ENCODE peak calls at places on chromosome 20, in eight cellular contexts. One of them, this sample, is unnamed.

GRCh38 chr20:56518126-56518525 is 6.4 kb upstream of the FAM209A start:
- DNase-seq in bronchial epithelial cell: no peak
- DNase-seq in SK-MEL-5: no peak
- DNase-seq in AG10803: no peak
- DNase-seq in stomach: no peak
- DNase-seq in memory B cell: no peak
- DNase-seq in left lung: no peak
- DNase-seq in neuronal stem cell: no peak
- DNase-seq in this sample: no peak

GRCh38 chr20:60206259-60206658 is 248.0 kb downstream of the CDH26 start:
- DNase-seq in bronchial epithelial cell: peak; percentile 47
- DNase-seq in stomach: no peak
- DNase-seq in AG10803: peak; percentile 52
- DNase-seq in neuronal stem cell: no peak
- DNase-seq in SK-MEL-5: peak; percentile 80
- DNase-seq in memory B cell: no peak
- DNase-seq in left lung: no peak
- DNase-seq in this sample: peak; percentile 47

GRCh38 chr20:40333591-40333990 is 355.4 kb downstream of the MAFB start:
- DNase-seq in left lung: no peak
- DNase-seq in SK-MEL-5: no peak
- DNase-seq in neuronal stem cell: no peak
- DNase-seq in memory B cell: no peak
- DNase-seq in bronchial epithelial cell: no peak
- DNase-seq in AG10803: no peak
- DNase-seq in stomach: no peak
- DNase-seq in this sample: no peak

GRCh38 chr20:14142171-14142570 is 146.9 kb downstream of the MACROD2 start:
- DNase-seq in memory B cell: no peak
- DNase-seq in left lung: no peak
- DNase-seq in SK-MEL-5: peak; percentile 80
- DNase-seq in AG10803: peak; percentile 45
- DNase-seq in bronchial epithelial cell: peak; percentile 61
- DNase-seq in neuronal stem cell: peak; percentile 72
- DNase-seq in stomach: peak; percentile 47
- DNase-seq in this sample: peak; percentile 47

GRCh38 chr20:50852085-50852484 is 57.2 kb downstream of the BCAS4 start:
- DNase-seq in bronchial epithelial cell: no peak
- DNase-seq in SK-MEL-5: no peak
- DNase-seq in AG10803: no peak
- DNase-seq in stomach: no peak
- DNase-seq in left lung: no peak
- DNase-seq in memory B cell: no peak
- DNase-seq in neuronal stem cell: no peak
- DNase-seq in this sample: no peak

GRCh38 chr20:5510446-5510845 is 193.7 kb upstream of the PROKR2 start:
- DNase-seq in SK-MEL-5: no peak
- DNase-seq in stomach: no peak
- DNase-seq in neuronal stem cell: peak; percentile 26
- DNase-seq in memory B cell: no peak
- DNase-seq in left lung: no peak
- DNase-seq in bronchial epithelial cell: no peak
- DNase-seq in AG10803: no peak
- DNase-seq in this sample: peak; percentile 7

GRCh38 chr20:62301773-62302340 is 940 bp upstream of the ADRM1 start:
- DNase-seq in bronchial epithelial cell: peak; percentile 85
- DNase-seq in neuronal stem cell: peak; percentile 88
- DNase-seq in memory B cell: peak; percentile 82
- DNase-seq in SK-MEL-5: peak; percentile 96
- DNase-seq in AG10803: peak; percentile 93
- DNase-seq in stomach: peak; percentile 93
- DNase-seq in left lung: peak; percentile 96
- DNase-seq in this sample: peak; percentile 93

GRCh38 chr20:50229156-50229605 is 38.6 kb downstream of the CEBPB start:
- DNase-seq in bronchial epithelial cell: no peak
- DNase-seq in left lung: no peak
- DNase-seq in neuronal stem cell: no peak
- DNase-seq in stomach: peak; percentile 48
- DNase-seq in AG10803: no peak
- DNase-seq in memory B cell: no peak
- DNase-seq in SK-MEL-5: no peak
- DNase-seq in this sample: no peak

GRCh38 chr20:10609726-10610125 is 64.1 kb downstream of the JAG1 start:
- DNase-seq in memory B cell: no peak
- DNase-seq in left lung: no peak
- DNase-seq in neuronal stem cell: no peak
- DNase-seq in SK-MEL-5: no peak
- DNase-seq in bronchial epithelial cell: no peak
- DNase-seq in stomach: no peak
- DNase-seq in AG10803: peak; percentile 58
- DNase-seq in this sample: no peak

GRCh38 chr20:52340036-52340634 is 148.6 kb upstream of the ZFP64 start:
- DNase-seq in bronchial epithelial cell: no peak
- DNase-seq in neuronal stem cell: no peak
- DNase-seq in memory B cell: no peak
- DNase-seq in stomach: no peak
- DNase-seq in left lung: no peak
- DNase-seq in AG10803: peak; percentile 1
- DNase-seq in SK-MEL-5: peak; percentile 67
- DNase-seq in this sample: peak; percentile 4

GRCh38 chr20:51802170-51802745 is at the start of gene SALL4:
- DNase-seq in stomach: peak; percentile 25
- DNase-seq in AG10803: no peak
- DNase-seq in SK-MEL-5: no peak
- DNase-seq in left lung: no peak
- DNase-seq in neuronal stem cell: peak; percentile 92
- DNase-seq in bronchial epithelial cell: no peak
- DNase-seq in memory B cell: no peak
- DNase-seq in this sample: no peak

GRCh38 chr20:5136096-5136495 is 9.3 kb downstream of the CDS2 start:
- DNase-seq in left lung: no peak
- DNase-seq in neuronal stem cell: no peak
- DNase-seq in bronchial epithelial cell: peak; percentile 6
- DNase-seq in AG10803: no peak
- DNase-seq in stomach: no peak
- DNase-seq in SK-MEL-5: peak; percentile 58
- DNase-seq in memory B cell: no peak
- DNase-seq in this sample: no peak

GRCh38 chr20:438581-439469 is 23.5 kb downstream of the TBC1D20 start:
- DNase-seq in left lung: no peak
- DNase-seq in bronchial epithelial cell: no peak
- DNase-seq in AG10803: no peak
- DNase-seq in stomach: peak; percentile 47
- DNase-seq in SK-MEL-5: no peak
- DNase-seq in neuronal stem cell: no peak
- DNase-seq in memory B cell: no peak
- DNase-seq in this sample: no peak

GRCh38 chr20:5061209-5061608 is 58.5 kb downstream of the PCNA start:
- DNase-seq in SK-MEL-5: peak; percentile 71
- DNase-seq in bronchial epithelial cell: peak; percentile 99
- DNase-seq in stomach: no peak
- DNase-seq in memory B cell: no peak
- DNase-seq in AG10803: no peak
- DNase-seq in left lung: no peak
- DNase-seq in neuronal stem cell: no peak
- DNase-seq in this sample: peak; percentile 23

GRCh38 chr20:45041464-45042337 is 59.2 kb downstream of the KCNS1 start:
- DNase-seq in AG10803: peak; percentile 50
- DNase-seq in stomach: no peak
- DNase-seq in neuronal stem cell: no peak
- DNase-seq in bronchial epithelial cell: peak; percentile 96
- DNase-seq in memory B cell: no peak
- DNase-seq in left lung: no peak
- DNase-seq in SK-MEL-5: peak; percentile 44
- DNase-seq in this sample: peak; percentile 76

GRCh38 chr20:53503517-53503919 is 90.1 kb downstream of the ZNF217 start:
- DNase-seq in neuronal stem cell: no peak
- DNase-seq in memory B cell: no peak
- DNase-seq in SK-MEL-5: no peak
- DNase-seq in left lung: no peak
- DNase-seq in AG10803: no peak
- DNase-seq in bronchial epithelial cell: no peak
- DNase-seq in stomach: no peak
- DNase-seq in this sample: no peak

GRCh38 chr20:57558614-57559285 is 2.2 kb upstream of the PCK1 start:
- DNase-seq in bronchial epithelial cell: no peak
- DNase-seq in neuronal stem cell: no peak
- DNase-seq in memory B cell: no peak
- DNase-seq in AG10803: no peak
- DNase-seq in stomach: no peak
- DNase-seq in left lung: no peak
- DNase-seq in SK-MEL-5: no peak
- DNase-seq in this sample: no peak

GRCh38 chr20:60009826-60010616 is 51.8 kb downstream of the CDH26 start:
- DNase-seq in AG10803: no peak
- DNase-seq in neuronal stem cell: no peak
- DNase-seq in stomach: no peak
- DNase-seq in left lung: no peak
- DNase-seq in memory B cell: no peak
- DNase-seq in SK-MEL-5: peak; percentile 56
- DNase-seq in bronchial epithelial cell: no peak
- DNase-seq in this sample: no peak

GRCh38 chr20:40188319-40188718 is 500.7 kb downstream of the MAFB start:
- DNase-seq in AG10803: no peak
- DNase-seq in memory B cell: no peak
- DNase-seq in SK-MEL-5: no peak
- DNase-seq in bronchial epithelial cell: no peak
- DNase-seq in left lung: no peak
- DNase-seq in stomach: no peak
- DNase-seq in neuronal stem cell: no peak
- DNase-seq in this sample: no peak

GRCh38 chr20:58693226-58694006 is 816 bp downstream of the NPEPL1 start:
- DNase-seq in AG10803: no peak
- DNase-seq in SK-MEL-5: no peak
- DNase-seq in left lung: peak; percentile 80
- DNase-seq in memory B cell: no peak
- DNase-seq in bronchial epithelial cell: no peak
- DNase-seq in stomach: peak; percentile 26
- DNase-seq in neuronal stem cell: peak; percentile 12
- DNase-seq in this sample: no peak

GRCh38 chr20:11753155-11753554 is 164.5 kb upstream of the BTBD3 start:
- DNase-seq in AG10803: no peak
- DNase-seq in left lung: no peak
- DNase-seq in bronchial epithelial cell: peak; percentile 5
- DNase-seq in neuronal stem cell: no peak
- DNase-seq in stomach: no peak
- DNase-seq in SK-MEL-5: no peak
- DNase-seq in memory B cell: no peak
- DNase-seq in this sample: no peak

GRCh38 chr20:40564997-40565680 is 123.9 kb downstream of the MAFB start:
- DNase-seq in AG10803: peak; percentile 52
- DNase-seq in neuronal stem cell: no peak
- DNase-seq in memory B cell: no peak
- DNase-seq in bronchial epithelial cell: peak; percentile 95
- DNase-seq in left lung: no peak
- DNase-seq in SK-MEL-5: no peak
- DNase-seq in stomach: no peak
- DNase-seq in this sample: peak; percentile 77

GRCh38 chr20:8389381-8390368 is 257.6 kb downstream of the PLCB1 start:
- DNase-seq in memory B cell: peak; percentile 18
- DNase-seq in stomach: no peak
- DNase-seq in bronchial epithelial cell: peak; percentile 29
- DNase-seq in SK-MEL-5: peak; percentile 66
- DNase-seq in left lung: no peak
- DNase-seq in neuronal stem cell: no peak
- DNase-seq in AG10803: peak; percentile 73
- DNase-seq in this sample: peak; percentile 51

GRCh38 chr20:7695622-7696021 is 244.6 kb downstream of the HAO1 start:
- DNase-seq in memory B cell: no peak
- DNase-seq in neuronal stem cell: no peak
- DNase-seq in stomach: no peak
- DNase-seq in SK-MEL-5: no peak
- DNase-seq in bronchial epithelial cell: peak; percentile 15
- DNase-seq in AG10803: peak; percentile 69
- DNase-seq in left lung: no peak
- DNase-seq in this sample: peak; percentile 70

GRCh38 chr20:38201356-38201755 is 36.3 kb upstream of the TGM2 start:
- DNase-seq in AG10803: peak; percentile 69
- DNase-seq in neuronal stem cell: no peak
- DNase-seq in bronchial epithelial cell: peak; percentile 88
- DNase-seq in stomach: no peak
- DNase-seq in memory B cell: no peak
- DNase-seq in left lung: peak; percentile 85
- DNase-seq in SK-MEL-5: peak; percentile 33
- DNase-seq in this sample: peak; percentile 90

GRCh38 chr20:53038328-53038727 is 66.2 kb downstream of the TSHZ2 start:
- DNase-seq in stomach: no peak
- DNase-seq in SK-MEL-5: no peak
- DNase-seq in AG10803: no peak
- DNase-seq in neuronal stem cell: no peak
- DNase-seq in memory B cell: no peak
- DNase-seq in left lung: no peak
- DNase-seq in bronchial epithelial cell: no peak
- DNase-seq in this sample: no peak

GRCh38 chr20:51082988-51083387 is 60.1 kb upstream of the KCNG1 start:
- DNase-seq in stomach: no peak
- DNase-seq in memory B cell: no peak
- DNase-seq in left lung: no peak
- DNase-seq in AG10803: no peak
- DNase-seq in SK-MEL-5: no peak
- DNase-seq in neuronal stem cell: no peak
- DNase-seq in bronchial epithelial cell: no peak
- DNase-seq in this sample: no peak

GRCh38 chr20:32543570-32544259 is 41.4 kb downstream of the NOL4L start:
- DNase-seq in left lung: peak; percentile 47
- DNase-seq in neuronal stem cell: no peak
- DNase-seq in bronchial epithelial cell: no peak
- DNase-seq in AG10803: no peak
- DNase-seq in memory B cell: no peak
- DNase-seq in SK-MEL-5: no peak
- DNase-seq in stomach: no peak
- DNase-seq in this sample: no peak

GRCh38 chr20:6711950-6712634 is 55.4 kb upstream of the BMP2 start:
- DNase-seq in left lung: no peak
- DNase-seq in memory B cell: no peak
- DNase-seq in neuronal stem cell: no peak
- DNase-seq in SK-MEL-5: no peak
- DNase-seq in stomach: peak; percentile 77
- DNase-seq in bronchial epithelial cell: peak; percentile 75
- DNase-seq in AG10803: no peak
- DNase-seq in this sample: no peak

GRCh38 chr20:52681288-52681687 is 290.9 kb upstream of the TSHZ2 start:
- DNase-seq in neuronal stem cell: no peak
- DNase-seq in stomach: no peak
- DNase-seq in bronchial epithelial cell: no peak
- DNase-seq in memory B cell: no peak
- DNase-seq in SK-MEL-5: no peak
- DNase-seq in left lung: no peak
- DNase-seq in AG10803: no peak
- DNase-seq in this sample: no peak

GRCh38 chr20:53884859-53885654 is 185.3 kb downstream of the BCAS1 start:
- DNase-seq in SK-MEL-5: no peak
- DNase-seq in stomach: no peak
- DNase-seq in bronchial epithelial cell: peak; percentile 31
- DNase-seq in memory B cell: no peak
- DNase-seq in neuronal stem cell: no peak
- DNase-seq in left lung: no peak
- DNase-seq in AG10803: no peak
- DNase-seq in this sample: peak; percentile 17

GRCh38 chr20:24337074-24337473 is 132.4 kb upstream of the SYNDIG1 start:
- DNase-seq in left lung: no peak
- DNase-seq in stomach: no peak
- DNase-seq in AG10803: peak; percentile 54
- DNase-seq in neuronal stem cell: no peak
- DNase-seq in memory B cell: no peak
- DNase-seq in bronchial epithelial cell: peak; percentile 81
- DNase-seq in SK-MEL-5: no peak
- DNase-seq in this sample: peak; percentile 31

This sample was measured in iris pigment epithelial cell.